ENCODE peak calls at places on chromosomes 3 and 15, in five cellular contexts. F is brain microvascular endothelial cell, K is heart left ventricle, N is foreskin fibroblast, W is adrenal gland. H is an unnamed sample.

GRCh38 chr3:78721771-78722543 is 1045.8 kb downstream of the ROBO1 start:
- DNase-seq in F (no peak), K (no peak), N (no peak), W (no peak), H (no peak)

GRCh38 chr3:12611117-12611516 is 52.8 kb downstream of the RAF1 start:
- DNase-seq in F (no peak), K (no peak), N (no peak), W (no peak), H (no peak)

GRCh38 chr3:156619376-156619775 is 55.0 kb upstream of the TIPARP start:
- DNase-seq in F (peak; percentile 66), K (no peak), N (no peak), W (no peak), H (peak; percentile 47)

GRCh38 chr15:42693942-42694341 is 43.0 kb downstream of the CDAN1 start:
- DNase-seq in F (no peak), K (no peak), N (no peak), W (peak; percentile 21), H (no peak)

GRCh38 chr3:23941440-23941839 is 3.6 kb upstream of the NR1D2 start:
- DNase-seq in F (no peak), K (no peak), N (no peak), W (no peak), H (no peak)

GRCh38 chr3:157532529-157533297 is 29.5 kb upstream of the VEPH1 start:
- DNase-seq in F (peak; percentile 71), K (no peak), N (peak; percentile 84), W (no peak), H (peak; percentile 93)

GRCh38 chr3:185693985-185694675 is 108.0 kb downstream of the SENP2 start:
- DNase-seq in F (no peak), K (no peak), N (no peak), W (no peak), H (peak; percentile 66)

GRCh38 chr3:150070271-150070670 is 99.6 kb upstream of the PFN2 start:
- DNase-seq in F (no peak), K (no peak), N (no peak), W (no peak), H (no peak)

GRCh38 chr3:146187334-146187950 is 26.5 kb upstream of the PLOD2 start:
- DNase-seq in F (peak; percentile 40), K (no peak), N (peak; percentile 21), W (no peak), H (peak; percentile 52)

GRCh38 chr3:190671658-190672057 is 157.8 kb downstream of the IL1RAP start:
- DNase-seq in F (peak; percentile 24), K (no peak), N (peak; percentile 4), W (no peak), H (peak; percentile 41)

GRCh38 chr3:170350515-170351413 is 6.8 kb upstream of the SKIL start:
- DNase-seq in F (no peak), K (no peak), N (no peak), W (no peak), H (no peak)

GRCh38 chr3:189797103-189797850 is 166.1 kb downstream of the TP63 start:
- DNase-seq in F (no peak), K (no peak), N (no peak), W (no peak), H (no peak)

GRCh38 chr3:126028096-126028495 is 55.8 kb downstream of the SLC41A3 start:
- DNase-seq in F (no peak), K (no peak), N (no peak), W (no peak), H (no peak)

GRCh38 chr3:193190387-193190786 is 50.6 kb upstream of the PLAAT1 start:
- DNase-seq in F (no peak), K (no peak), N (no peak), W (no peak), H (peak; percentile 21)

GRCh38 chr3:125090649-125091048 is 34.9 kb upstream of the HEG1 start:
- DNase-seq in F (no peak), K (no peak), N (no peak), W (no peak), H (no peak)

GRCh38 chr3:194450341-194450740 is 36.5 kb downstream of the ATP13A3 start:
- DNase-seq in F (no peak), K (no peak), N (no peak), W (no peak), H (no peak)

GRCh38 chr3:192419312-192419711 is 308.0 kb downstream of the FGF12 start:
- DNase-seq in F (no peak), K (no peak), N (no peak), W (no peak), H (no peak)

GRCh38 chr3:140343709-140344417 is 334.0 kb upstream of the TRIM42 start:
- DNase-seq in F (no peak), K (no peak), N (no peak), W (no peak), H (no peak)

GRCh38 chr3:140343211-140343610 is 334.7 kb upstream of the TRIM42 start:
- DNase-seq in F (no peak), K (no peak), N (no peak), W (no peak), H (no peak)

GRCh38 chr3:140341817-140342403 is 336.0 kb upstream of the TRIM42 start:
- DNase-seq in F (no peak), K (no peak), N (no peak), W (no peak), H (no peak)

GRCh38 chr3:140341213-140341612 is 336.7 kb upstream of the TRIM42 start:
- DNase-seq in F (no peak), K (no peak), N (no peak), W (no peak), H (no peak)

DNA sequence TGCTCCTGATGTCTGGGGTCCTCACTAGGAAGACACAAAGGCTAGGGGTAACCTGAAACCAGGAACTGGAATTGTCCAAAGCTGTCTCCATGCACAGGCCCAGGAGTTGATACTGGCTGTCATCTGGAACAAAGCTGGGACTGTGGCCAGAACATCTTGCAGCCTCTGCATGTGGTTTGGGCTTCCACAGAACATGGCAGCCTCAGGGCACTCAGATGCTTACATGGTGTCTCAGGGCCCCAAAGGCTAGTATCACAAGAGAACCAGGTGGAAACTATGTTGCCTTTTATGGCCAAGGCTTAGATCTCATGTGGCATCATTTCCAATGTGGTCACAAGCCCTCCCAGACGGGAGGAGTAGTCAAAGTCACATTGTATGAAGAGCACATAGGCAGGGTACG is 335.2 kb upstream of the TRIM42 start:
- DNase-seq in F (no peak), K (no peak), N (no peak), W (no peak), H (no peak)
- H3K4me3 ChIP-seq in F (no peak overlapping the region), K (no peak overlapping the region), N (no peak overlapping the region), W (no peak overlapping the region), H (no peak overlapping the region)

DNA sequence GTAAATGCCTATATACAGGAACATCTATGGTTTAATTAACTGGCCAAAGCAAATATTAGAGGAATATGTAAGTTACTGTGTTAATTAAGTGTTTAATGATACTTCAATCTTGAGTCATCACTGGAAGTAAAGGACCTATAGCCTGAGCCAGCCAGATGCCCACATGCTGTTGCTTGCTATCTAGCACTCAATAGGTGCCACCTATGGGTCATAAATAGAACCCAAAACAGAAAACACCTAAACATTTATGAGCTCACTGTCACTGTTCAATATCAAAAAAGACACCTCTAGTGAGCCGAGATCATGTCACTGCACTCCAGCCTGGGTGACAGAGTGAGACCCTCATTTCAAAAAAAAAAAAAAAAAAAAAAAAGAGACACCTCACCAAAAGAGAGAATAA is 48.4 kb upstream of the IP6K2 start:
- DNase-seq in F (no peak), K (no peak), N (no peak), W (no peak), H (no peak)
- TF ChIP-seq CTCF in F (peak; percentile 38), K (peak; percentile 20), N (no peak), W (no peak), H (peak; percentile 10)

GRCh38 chr3:27319304-27319703 is 49.9 kb downstream of the NEK10 start:
- DNase-seq in F (no peak), K (no peak), N (no peak), W (no peak), H (no peak)

GRCh38 chr3:27317096-27317495 is 52.1 kb downstream of the NEK10 start:
- DNase-seq in F (no peak), K (no peak), N (no peak), W (no peak), H (no peak)

GRCh38 chr3:27322634-27323033 is 46.5 kb downstream of the NEK10 start:
- DNase-seq in F (no peak), K (no peak), N (no peak), W (no peak), H (no peak)

GRCh38 chr3:27323087-27323570 is 46.1 kb downstream of the NEK10 start:
- DNase-seq in F (no peak), K (no peak), N (no peak), W (no peak), H (no peak)

DNA sequence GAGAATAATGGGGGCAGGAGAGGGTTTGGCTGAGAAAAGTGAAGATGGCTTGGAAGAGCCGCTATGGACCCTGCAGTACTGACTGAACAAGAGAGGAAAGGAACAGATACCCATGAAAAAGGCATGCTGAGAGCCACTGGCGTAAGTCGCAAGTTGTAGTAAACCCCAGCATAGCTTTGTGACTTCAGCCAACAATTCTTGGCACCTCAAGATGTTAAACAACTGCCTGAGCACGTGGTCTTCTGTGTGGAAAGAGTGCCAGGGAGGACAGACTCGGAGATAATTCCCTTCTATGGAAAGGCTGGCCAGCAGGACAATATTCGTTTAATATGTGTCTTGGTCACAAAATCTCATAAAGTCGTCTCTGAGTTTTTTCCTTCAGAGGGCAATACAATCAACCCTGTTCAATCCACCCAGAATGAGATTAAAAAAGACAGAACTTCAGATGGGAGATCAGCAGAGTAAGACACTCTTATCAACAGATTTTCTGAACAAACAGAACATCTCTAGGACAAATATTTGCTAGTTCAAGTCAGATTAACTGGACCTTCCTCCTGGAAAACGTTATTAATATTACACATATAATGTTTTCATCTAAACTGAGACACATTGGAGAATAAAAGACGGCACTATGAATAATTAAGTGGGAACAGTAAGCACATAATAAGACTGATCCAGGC is 49.2 kb downstream of the NEK10 start:
- DNase-seq in F (no peak), K (no peak), N (no peak), W (no peak), H (no peak)
- H3K4me3 ChIP-seq in F (no peak overlapping the region), K (no peak overlapping the region), N (no peak overlapping the region), W (no peak overlapping the region), H (no peak overlapping the region)

GRCh38 chr15:76056931-76057330 is 2.9 kb upstream of the TMEM266 start:
- DNase-seq in F (no peak), K (no peak), N (no peak), W (no peak), H (no peak)

GRCh38 chr15:76059320-76060097 is at the start of gene TMEM266:
- DNase-seq in F (no peak), K (peak; percentile 66), N (peak; percentile 16), W (peak; percentile 55), H (peak; percentile 13)

GRCh38 chr15:76057332-76058000 is 2.3 kb upstream of the TMEM266 start:
- DNase-seq in F (peak; percentile 16), K (no peak), N (peak; percentile 13), W (peak; percentile 55), H (peak; percentile 35)

GRCh38 chr15:76060098-76060989 is 559 bp downstream of the TMEM266 start:
- DNase-seq in F (no peak), K (no peak), N (no peak), W (no peak), H (no peak)

GRCh38 chr15:76058714-76059319 is 968 bp upstream of the TMEM266 start:
- DNase-seq in F (no peak), K (no peak), N (no peak), W (peak; percentile 58), H (peak; percentile 7)
- TF ChIP-seq CTCF in F (peak; percentile 36), K (no peak), N (no peak), W (no peak), H (peak; percentile 27)